ENCODE peak calls at places on chromosomes 11 and 22, in seven cellular contexts. O is astrocyte of the spinal cord, J is GM13976, X is kidney, Z is osteocyte, H is GM06990, M is psoas muscle. A is an unnamed sample.

GRCh38 chr11:29310706-29311342 is 706.0 kb downstream of the KCNA4 start:
- DNase-seq in H (no peak), Z (no peak), J (no peak), M (no peak), O (no peak), X (no peak), A (no peak)

GRCh38 chr22:50612715-50613221 is 12.2 kb downstream of the MAPK8IP2 start:
- DNase-seq in H (no peak), Z (no peak), O (no peak), J (peak), X (no peak), M (no peak), A (peak)

GRCh38 chr11:1335811-1336761 is 26.7 kb upstream of the TOLLIP start:
- DNase-seq in H (peak), J (peak), M (peak), Z (no peak), X (peak), O (peak), A (peak)

GRCh38 chr11:117796456-117797428 is at the start of gene DSCAML1:
- DNase-seq in X (peak), M (no peak), H (no peak), J (peak), Z (no peak), O (no peak), A (peak)

GRCh38 chr11:36431429-36432092 is 78.5 kb downstream of the TRAF6 start:
- DNase-seq in M (peak), J (no peak), H (no peak), X (no peak), Z (no peak), O (peak), A (peak)

GRCh38 chr11:74460481-74461154 is 6.7 kb downstream of the KCNE3 start:
- DNase-seq in J (no peak), Z (peak), X (no peak), H (no peak), M (no peak), O (no peak), A (no peak)

GRCh38 chr11:102614485-102614884 is 10.6 kb downstream of the MMP20 start:
- DNase-seq in Z (no peak), O (no peak), H (no peak), M (no peak), X (no peak), J (no peak), A (no peak)

GRCh38 chr11:57761301-57762234 is at the start of gene CTNND1:
- DNase-seq in O (peak), J (peak), Z (peak), H (peak), X (peak), M (peak), A (peak)

GRCh38 chr11:12121504-12121903 is 11.1 kb downstream of the MICAL2 start:
- DNase-seq in H (no peak), M (no peak), X (no peak), J (no peak), Z (no peak), O (no peak), A (no peak)

GRCh38 chr11:7578276-7578955 is 64.6 kb downstream of the PPFIBP2 start:
- DNase-seq in Z (no peak), X (no peak), O (no peak), H (no peak), J (no peak), M (no peak), A (no peak)

GRCh38 chr11:128772814-128773213 is 78.9 kb downstream of the FLI1 start:
- DNase-seq in Z (no peak), M (peak), O (no peak), H (no peak), X (peak), J (no peak), A (peak)

GRCh38 chr11:118415739-118416068 is 14.3 kb downstream of the ATP5MG start:
- DNase-seq in M (no peak), X (no peak), H (no peak), J (no peak), Z (no peak), O (peak), A (peak)

GRCh38 chr22:31853736-31854500 is 90.4 kb upstream of the YWHAH start:
- DNase-seq in Z (no peak), J (no peak), H (no peak), X (no peak), O (no peak), M (no peak), A (no peak)

GRCh38 chr11:108278546-108278945 is 55.7 kb downstream of the ATM start:
- DNase-seq in O (no peak), H (no peak), M (no peak), X (no peak), Z (no peak), J (no peak), A (no peak)

GRCh38 chr22:42439821-42440674 is 7.8 kb upstream of the NFAM1 start:
- DNase-seq in H (peak), X (peak), J (peak), M (peak), Z (no peak), O (peak), A (peak)

GRCh38 chr22:27801197-27801615 is 350 bp downstream of the MN1 start:
- DNase-seq in Z (no peak), O (peak), H (no peak), X (no peak), M (peak), J (peak), A (peak)

GRCh38 chr11:132186193-132186592 is 815.8 kb downstream of the NTM start:
- DNase-seq in M (no peak), J (no peak), O (no peak), Z (no peak), H (no peak), X (no peak), A (no peak)

GRCh38 chr11:28342704-28343103 is 234.5 kb downstream of the METTL15 start:
- DNase-seq in M (no peak), X (no peak), Z (no peak), O (peak), J (no peak), H (no peak), A (no peak)

GRCh38 chr22:22984967-22985366 is 85.4 kb upstream of the GNAZ start:
- DNase-seq in Z (no peak), X (no peak), M (no peak), H (no peak), O (no peak), J (no peak), A (no peak)

GRCh38 chr11:11397043-11397415 is 44.0 kb upstream of the CSNK2A3 start:
- DNase-seq in X (no peak), Z (no peak), J (no peak), H (no peak), O (no peak), M (no peak), A (no peak)

GRCh38 chr11:76337918-76338317 is 43.0 kb downstream of the THAP12 start:
- DNase-seq in M (no peak), X (no peak), O (no peak), H (no peak), J (no peak), Z (no peak), A (no peak)

GRCh38 chr11:134372961-134373360 is 39.1 kb downstream of the B3GAT1 start:
- DNase-seq in Z (no peak), O (no peak), M (no peak), J (no peak), H (no peak), X (peak), A (no peak)

GRCh38 chr22:45268167-45268957 is 16.4 kb upstream of the UPK3A start:
- DNase-seq in J (no peak), M (peak), Z (no peak), O (no peak), H (no peak), X (no peak), A (no peak)

GRCh38 chr11:61120865-61121831 is 18.9 kb downstream of the CD5 start:
- DNase-seq in J (peak), M (no peak), H (no peak), O (peak), X (no peak), Z (no peak), A (peak)

GRCh38 chr11:32154275-32154674 is 63.4 kb downstream of the RCN1 start:
- DNase-seq in J (no peak), O (peak), X (no peak), Z (no peak), H (no peak), M (no peak), A (no peak)

GRCh38 chr22:22787805-22788459 is 99.7 kb upstream of the IGLL5 start:
- DNase-seq in O (peak), M (peak), H (no peak), J (peak), Z (peak), X (peak), A (peak)

GRCh38 chr11:102493524-102493923 is 37.0 kb downstream of the MMP7 start:
- DNase-seq in O (no peak), H (no peak), X (no peak), J (no peak), Z (no peak), M (no peak), A (no peak)

GRCh38 chr22:33114570-33114969 is 56.4 kb upstream of the SYN3 start:
- DNase-seq in M (no peak), J (no peak), Z (no peak), X (no peak), H (no peak), O (no peak), A (no peak)

GRCh38 chr22:30029512-30029911 is 50.8 kb upstream of the HORMAD2 start:
- DNase-seq in H (no peak), X (no peak), O (no peak), J (no peak), Z (no peak), M (no peak), A (no peak)

GRCh38 chr11:31958086-31958735 is 132.7 kb upstream of the RCN1 start:
- DNase-seq in X (no peak), J (peak), H (peak), M (peak), O (peak), Z (peak), A (peak)

GRCh38 chr11:23212829-23213228 is 352.6 kb upstream of the CCDC179 start:
- DNase-seq in O (no peak), Z (no peak), M (no peak), J (no peak), H (no peak), X (no peak), A (no peak)

GRCh38 chr11:63805844-63806415 is 7.3 kb upstream of the SPINDOC start:
- DNase-seq in O (no peak), X (peak), J (no peak), H (no peak), Z (no peak), M (no peak), A (no peak)

GRCh38 chr11:65315204-65315865 is 669 bp downstream of the CDC42EP2 start:
- DNase-seq in O (peak), J (peak), H (peak), Z (peak), X (peak), M (peak), A (peak)

GRCh38 chr11:65314501-65315203 is at the start of gene CDC42EP2:
- DNase-seq in O (peak), H (peak), J (peak), X (peak), Z (peak), M (peak), A (peak)

GRCh38 chr11:65316311-65316978 is 1.8 kb downstream of the CDC42EP2 start:
- DNase-seq in M (peak), J (no peak), H (no peak), Z (no peak), O (peak), X (no peak), A (no peak)

GRCh38 chr11:65316979-65317786 is 2.5 kb downstream of the CDC42EP2 start:
- DNase-seq in O (peak), Z (no peak), X (peak), M (peak), J (no peak), H (no peak), A (no peak)

DNA sequence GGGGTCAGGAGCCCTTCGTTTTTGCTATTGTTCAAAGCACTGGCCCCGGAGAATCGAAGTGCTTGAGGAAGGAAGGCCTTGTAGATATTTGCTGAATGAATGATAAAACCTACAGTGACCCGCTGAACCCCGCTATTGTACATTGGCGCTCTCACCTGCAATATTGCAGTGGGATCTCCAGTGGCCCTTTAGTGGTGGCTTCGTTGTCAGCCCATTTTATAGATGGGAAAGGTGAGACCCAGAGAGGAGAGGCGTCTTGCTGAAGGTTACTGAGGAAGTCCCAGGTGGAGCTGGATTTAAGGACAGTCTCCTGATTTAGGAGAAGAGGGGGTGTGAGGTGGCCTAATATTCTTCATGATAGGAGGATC is 1.2 kb downstream of the CDC42EP2 start:
- DNase-seq in H (no peak), M (no peak), Z (no peak), X (no peak), J (no peak), O (peak), A (no peak)
- TF ChIP-seq CTCF in H (no peak), M (no peak), Z (peak), X (no peak), J (no peak), O (no peak), A (peak)

GRCh38 chr22:37546436-37547248 is 13.6 kb upstream of the CDC42EP1 start:
- DNase-seq in J (no peak), X (peak), Z (peak), H (no peak), O (peak), M (peak), A (no peak)
- TF ChIP-seq CTCF in J (no peak), X (no peak), Z (peak), H (no peak), O (no peak), M (no peak), A (no peak)

GRCh38 chr11:2401436-2401984 is 960 bp downstream of the TSSC4 start:
- DNase-seq in J (no peak), Z (no peak), H (no peak), X (no peak), O (no peak), M (no peak), A (no peak)
- TF ChIP-seq CTCF in J (no peak), Z (no peak), H (peak), X (no peak), O (no peak), M (no peak), A (no peak)

GRCh38 chr11:110712643-110713468 is 619 bp upstream of the ARHGAP20 start:
- DNase-seq in M (peak), H (no peak), J (no peak), O (peak), X (peak), Z (peak), A (no peak)

GRCh38 chr11:110710520-110711381 is 1.5 kb downstream of the ARHGAP20 start:
- DNase-seq in H (peak), J (peak), M (peak), X (peak), O (peak), Z (no peak), A (no peak)

GRCh38 chr11:110711448-110711775 is 825 bp downstream of the ARHGAP20 start:
- DNase-seq in J (no peak), H (peak), X (no peak), O (no peak), Z (no peak), M (no peak), A (no peak)

GRCh38 chr11:110713469-110713776 is 1.2 kb upstream of the ARHGAP20 start:
- DNase-seq in Z (no peak), X (peak), J (no peak), M (no peak), H (no peak), O (no peak), A (no peak)

GRCh38 chr11:110711776-110712642 is at the start of gene ARHGAP20:
- DNase-seq in H (peak), X (peak), M (peak), Z (peak), O (peak), J (peak), A (peak)
- TF ChIP-seq CTCF in H (no peak), X (no peak), M (no peak), Z (no peak), O (no peak), J (no peak), A (no peak)

A was measured in activated CD8-positive, alpha-beta T cell treated with anti-CD3 and anti-CD28 coated beads for 36 hours.